ENCODE peak calls at places on chromosomes 5 and 9, in nine cellular contexts. U is effector CD4-positive, alpha-beta T cell; Z is activated naive CD8-positive, alpha-beta T cell treated with anti-CD3 and anti-CD28 coated beads, Interleukin-2, amount 50 U/mL, for 16 hours; K is WTC11; G is kidney tubule cell; Q is stimulated activated CD4-positive, alpha-beta T cell treated with anti-CD3 and anti-CD28 coated beads, TNF-alpha, amount 100 ng/mL, for 48 hours; V is NCI-H1417; A is CD8-positive, alpha-beta memory T cell; S is GM03348. Y is an unnamed sample.

GRCh38 chr5:10283927-10284635 is 23.6 kb downstream of the CMBL start:
- DNase-seq in U (peak; percentile 70), Z (peak; percentile 56), K (peak; percentile 88), G (peak; percentile 80), Q (peak; percentile 58), V (peak; percentile 84), A (peak; percentile 66), S (peak; percentile 89), Y (peak; percentile 7)

GRCh38 chr5:68290260-68290674 is 74.7 kb downstream of the PIK3R1 start:
- DNase-seq in U (no peak), Z (no peak), K (no peak), G (peak; percentile 55), Q (no peak), V (no peak), A (no peak), S (peak; percentile 18), Y (peak; percentile 24)

GRCh38 chr9:105694320-105694847 is at the start of gene TMEM38B:
- DNase-seq in U (peak; percentile 64), Z (peak; percentile 38), K (peak; percentile 88), G (peak; percentile 84), Q (peak; percentile 45), V (peak; percentile 96), A (peak; percentile 72), S (peak; percentile 99), Y (peak; percentile 27)

GRCh38 chr5:93401844-93402243 is 179.2 kb downstream of the NR2F1-AS1 start:
- DNase-seq in U (no peak), Z (no peak), K (no peak), G (no peak), Q (no peak), V (no peak), A (no peak), S (no peak), Y (no peak)

GRCh38 chr9:69600314-69601047 is 71.7 kb downstream of the APBA1 start:
- DNase-seq in U (no peak), Z (no peak), K (no peak), G (no peak), Q (no peak), V (no peak), A (no peak), S (no peak), Y (no peak)

GRCh38 chr9:121613009-121613766 is 38.2 kb upstream of the DAB2IP start:
- DNase-seq in U (no peak), Z (no peak), K (no peak), G (peak; percentile 49), Q (no peak), V (peak; percentile 52), A (no peak), S (no peak), Y (peak; percentile 17)

GRCh38 chr5:150489358-150490295 is 18.3 kb upstream of the NDST1 start:
- DNase-seq in U (no peak), Z (no peak), K (no peak), G (no peak), Q (no peak), V (no peak), A (no peak), S (no peak), Y (no peak)

GRCh38 chr9:16974436-16974835 is 104.0 kb upstream of the BNC2 start:
- DNase-seq in U (no peak), Z (no peak), K (no peak), G (no peak), Q (no peak), V (no peak), A (no peak), S (no peak), Y (no peak)

GRCh38 chr5:76689321-76690026 is 26.5 kb upstream of the F2R start:
- DNase-seq in U (no peak), Z (no peak), K (no peak), G (peak; percentile 92), Q (no peak), V (no peak), A (no peak), S (peak; percentile 66), Y (no peak)

GRCh38 chr5:113040672-113041071 is 64.1 kb downstream of the DCP2 start:
- DNase-seq in U (no peak), Z (no peak), K (no peak), G (no peak), Q (no peak), V (no peak), A (no peak), S (no peak), Y (no peak)

GRCh38 chr5:9183989-9184388 is 361.9 kb downstream of the SEMA5A start:
- DNase-seq in U (no peak), Z (no peak), K (no peak), G (no peak), Q (no peak), V (no peak), A (no peak), S (no peak), Y (no peak)

GRCh38 chr5:38077652-38078051 is 180.7 kb upstream of the EGFLAM start:
- DNase-seq in U (no peak), Z (no peak), K (no peak), G (no peak), Q (no peak), V (no peak), A (no peak), S (no peak), Y (no peak)

GRCh38 chr5:52861368-52861767 is 73.7 kb downstream of the ITGA1 start:
- DNase-seq in U (no peak), Z (no peak), K (no peak), G (no peak), Q (no peak), V (no peak), A (no peak), S (no peak), Y (no peak)

GRCh38 chr5:124404796-124405195 is 341.6 kb downstream of the ZNF608 start:
- DNase-seq in U (no peak), Z (no peak), K (no peak), G (no peak), Q (no peak), V (no peak), A (no peak), S (no peak), Y (no peak)

GRCh38 chr9:81999806-82000205 is 11.2 kb downstream of the SPATA31D1 start:
- DNase-seq in U (no peak), Z (no peak), K (no peak), G (no peak), Q (no peak), V (no peak), A (no peak), S (no peak), Y (peak; percentile 17)

GRCh38 chr5:115685966-115686691 is 60.3 kb upstream of the TMED7 start:
- DNase-seq in U (no peak), Z (no peak), K (no peak), G (peak; percentile 63), Q (no peak), V (no peak), A (no peak), S (peak; percentile 59), Y (peak; percentile 55)

GRCh38 chr5:113493446-113493845 is 5.2 kb upstream of the MCC start:
- DNase-seq in U (no peak), Z (no peak), K (no peak), G (no peak), Q (no peak), V (no peak), A (no peak), S (no peak), Y (no peak)

GRCh38 chr5:129063483-129064136 is 30.9 kb upstream of the ISOC1 start:
- DNase-seq in U (no peak), Z (no peak), K (no peak), G (no peak), Q (no peak), V (peak; percentile 9), A (no peak), S (no peak), Y (no peak)

GRCh38 chr9:100756217-100756616 is 178.3 kb downstream of the CAVIN4 start:
- DNase-seq in U (no peak), Z (no peak), K (no peak), G (peak; percentile 36), Q (no peak), V (peak; percentile 87), A (no peak), S (no peak), Y (no peak)

GRCh38 chr5:128035689-128036088 is 47.9 kb upstream of the SLC12A2 start:
- DNase-seq in U (no peak), Z (no peak), K (no peak), G (peak; percentile 18), Q (no peak), V (peak; percentile 2), A (no peak), S (no peak), Y (no peak)

GRCh38 chr5:52725065-52725746 is 62.5 kb upstream of the ITGA1 start:
- DNase-seq in U (peak; percentile 59), Z (peak; percentile 3), K (no peak), G (peak; percentile 39), Q (peak; percentile 24), V (no peak), A (peak; percentile 33), S (no peak), Y (peak; percentile 64)

GRCh38 chr5:176424181-176424580 is 7.8 kb upstream of the CLTB start:
- DNase-seq in U (no peak), Z (no peak), K (no peak), G (no peak), Q (no peak), V (no peak), A (no peak), S (no peak), Y (no peak)

GRCh38 chr5:119411935-119412623 is 40.2 kb upstream of the HSD17B4 start:
- DNase-seq in U (peak; percentile 50), Z (peak; percentile 19), K (peak; percentile 48), G (peak; percentile 78), Q (peak; percentile 26), V (peak; percentile 57), A (no peak), S (peak; percentile 78), Y (peak; percentile 42)

GRCh38 chr9:131720330-131720729 is 19.5 kb downstream of the RAPGEF1 start:
- DNase-seq in U (no peak), Z (no peak), K (no peak), G (no peak), Q (no peak), V (no peak), A (no peak), S (no peak), Y (no peak)

GRCh38 chr5:163760498-163760897 is 255.1 kb downstream of the MAT2B start:
- DNase-seq in U (no peak), Z (no peak), K (no peak), G (no peak), Q (no peak), V (no peak), A (no peak), S (peak; percentile 58), Y (no peak)

GRCh38 chr5:153907170-153907775 is 131.4 kb downstream of the FAM114A2 start:
- DNase-seq in U (no peak), Z (no peak), K (no peak), G (no peak), Q (no peak), V (no peak), A (no peak), S (peak; percentile 59), Y (no peak)

GRCh38 chr5:66863343-66864170 is 267.4 kb downstream of the MAST4 start:
- DNase-seq in U (no peak), Z (no peak), K (peak; percentile 14), G (no peak), Q (no peak), V (no peak), A (no peak), S (no peak), Y (no peak)

GRCh38 chr5:6274846-6275543 is 103.4 kb downstream of the MED10 start:
- DNase-seq in U (no peak), Z (no peak), K (no peak), G (no peak), Q (no peak), V (no peak), A (no peak), S (no peak), Y (no peak)

GRCh38 chr5:62457071-62457470 is 44.5 kb downstream of the IPO11 start:
- DNase-seq in U (no peak), Z (no peak), K (no peak), G (peak; percentile 9), Q (no peak), V (no peak), A (no peak), S (peak; percentile 23), Y (no peak)

GRCh38 chr9:1073497-1073896 is 23.3 kb downstream of the DMRT2 start:
- DNase-seq in U (no peak), Z (no peak), K (no peak), G (no peak), Q (no peak), V (no peak), A (no peak), S (no peak), Y (no peak)

GRCh38 chr5:34026089-34026761 is 16.8 kb downstream of the C1QTNF3 start:
- DNase-seq in U (no peak), Z (no peak), K (no peak), G (no peak), Q (no peak), V (peak; percentile 20), A (no peak), S (no peak), Y (no peak)

Y was measured in DMS79 treated with DMSO at 0.1 percent for 48 hours.